ENCODE peak calls at places on chromosome 22, in nine cellular contexts. A, Y, X, G, V, M, I, N and U are unnamed samples.

GRCh38 chr22:46465348-46465725 is 72.1 kb downstream of the CELSR1 start:
- DNase-seq in A (no peak), Y (no peak), X (no peak), G (no peak), V (no peak), M (no peak), I (no peak), N (no peak), U (no peak)

GRCh38 chr22:39489094-39490068 is 12.7 kb upstream of the MIEF1 start:
- DNase-seq in A (no peak), Y (no peak), X (no peak), G (no peak), V (no peak), M (no peak), I (no peak), N (no peak), U (no peak)

GRCh38 chr22:37303821-37304274 is 21.5 kb downstream of the CYTH4 start:
- DNase-seq in A (peak; percentile 88), Y (no peak), X (no peak), G (no peak), V (peak; percentile 86), M (no peak), I (peak; percentile 95), N (peak; percentile 77), U (peak; percentile 73)

GRCh38 chr22:30649430-30650007 is 13.9 kb downstream of the SLC35E4 start:
- DNase-seq in A (peak; percentile 73), Y (peak; percentile 79), X (no peak), G (no peak), V (peak; percentile 63), M (no peak), I (peak; percentile 65), N (peak; percentile 80), U (peak; percentile 76)

GRCh38 chr22:37502342-37503182 is 16.4 kb upstream of the MFNG start:
- DNase-seq in A (no peak), Y (peak; percentile 93), X (no peak), G (no peak), V (no peak), M (no peak), I (no peak), N (no peak), U (peak; percentile 91)

GRCh38 chr22:37223965-37224551 is 11.8 kb upstream of the SSTR3 start:
- DNase-seq in A (no peak), Y (no peak), X (no peak), G (no peak), V (no peak), M (no peak), I (no peak), N (no peak), U (no peak)

GRCh38 chr22:41596776-41597634 is 7.4 kb upstream of the PMM1 start:
- DNase-seq in A (peak; percentile 47), Y (peak; percentile 70), X (no peak), G (no peak), V (peak; percentile 18), M (peak; percentile 69), I (peak; percentile 70), N (peak; percentile 58), U (peak; percentile 69)

GRCh38 chr22:31272522-31273446 is 19.5 kb downstream of the PIK3IP1 start:
- DNase-seq in A (peak; percentile 50), Y (peak; percentile 56), X (no peak), G (no peak), V (peak; percentile 54), M (peak; percentile 89), I (peak; percentile 75), N (peak; percentile 76), U (peak; percentile 83)

GRCh38 chr22:47411006-47411405 is 648.6 kb downstream of the TBC1D22A start:
- DNase-seq in A (no peak), Y (no peak), X (no peak), G (no peak), V (no peak), M (no peak), I (no peak), N (no peak), U (no peak)

GRCh38 chr22:37218771-37219411 is 6.6 kb upstream of the SSTR3 start:
- DNase-seq in A (no peak), Y (peak; percentile 52), X (peak; percentile 64), G (no peak), V (no peak), M (no peak), I (no peak), N (no peak), U (no peak)

GRCh38 chr22:23938328-23939016 is 22.5 kb downstream of the GSTT2B start:
- DNase-seq in A (no peak), Y (no peak), X (no peak), G (no peak), V (no peak), M (peak; percentile 18), I (no peak), N (no peak), U (no peak)

GRCh38 chr22:30305519-30305905 is 16.2 kb upstream of the CASTOR1 start:
- DNase-seq in A (no peak), Y (peak; percentile 76), X (peak; percentile 42), G (no peak), V (no peak), M (no peak), I (peak; percentile 30), N (peak; percentile 45), U (no peak)

GRCh38 chr22:44894782-44895181 is 115.0 kb downstream of the PHF21B start:
- DNase-seq in A (no peak), Y (no peak), X (no peak), G (no peak), V (no peak), M (no peak), I (no peak), N (no peak), U (no peak)

GRCh38 chr22:23251445-23252093 is 71.3 kb downstream of the BCR start:
- DNase-seq in A (no peak), Y (peak; percentile 43), X (no peak), G (no peak), V (peak; percentile 10), M (no peak), I (peak; percentile 8), N (peak; percentile 41), U (peak; percentile 70)

GRCh38 chr22:36331912-36332622 is 55.7 kb downstream of the MYH9 start:
- DNase-seq in A (peak; percentile 46), Y (peak; percentile 76), X (peak; percentile 58), G (no peak), V (no peak), M (no peak), I (peak; percentile 59), N (peak; percentile 57), U (peak; percentile 47)

GRCh38 chr22:32106930-32107329 is 52.2 kb downstream of the C22orf42 start:
- DNase-seq in A (no peak), Y (no peak), X (no peak), G (no peak), V (no peak), M (peak; percentile 69), I (no peak), N (peak; percentile 8), U (peak; percentile 38)

GRCh38 chr22:41508770-41509170 is 35.5 kb downstream of the POLR3H start:
- DNase-seq in A (no peak), Y (no peak), X (no peak), G (no peak), V (no peak), M (no peak), I (no peak), N (no peak), U (no peak)

GRCh38 chr22:37184816-37185541 is 3.1 kb downstream of the C1QTNF6 start:
- DNase-seq in A (no peak), Y (no peak), X (no peak), G (no peak), V (no peak), M (no peak), I (no peak), N (no peak), U (no peak)

GRCh38 chr22:32836286-32836859 is 34.9 kb downstream of the TIMP3 start:
- DNase-seq in A (no peak), Y (no peak), X (no peak), G (no peak), V (no peak), M (peak; percentile 45), I (no peak), N (peak; percentile 34), U (peak; percentile 42)

GRCh38 chr22:30640361-30640760 is 4.8 kb downstream of the SLC35E4 start:
- DNase-seq in A (no peak), Y (no peak), X (no peak), G (no peak), V (no peak), M (no peak), I (no peak), N (no peak), U (no peak)

GRCh38 chr22:36863281-36863680 is 2.5 kb downstream of the NCF4 start:
- DNase-seq in A (no peak), Y (no peak), X (no peak), G (no peak), V (no peak), M (no peak), I (no peak), N (no peak), U (no peak)

GRCh38 chr22:37121887-37122591 is 12.5 kb upstream of the TMPRSS6 start:
- DNase-seq in A (no peak), Y (peak; percentile 53), X (peak; percentile 87), G (no peak), V (peak; percentile 20), M (no peak), I (peak; percentile 50), N (peak; percentile 9), U (peak; percentile 39)

GRCh38 chr22:36493690-36494110 is 12.3 kb upstream of the TXN2 start:
- DNase-seq in A (no peak), Y (peak; percentile 61), X (no peak), G (no peak), V (no peak), M (no peak), I (no peak), N (no peak), U (no peak)

GRCh38 chr22:44192098-44192810 is 11.5 kb downstream of the PARVG start:
- DNase-seq in A (no peak), Y (no peak), X (no peak), G (no peak), V (no peak), M (peak; percentile 50), I (no peak), N (no peak), U (no peak)

GRCh38 chr22:32951081-32951806 is 106.9 kb downstream of the SYN3 start:
- DNase-seq in A (no peak), Y (no peak), X (no peak), G (no peak), V (no peak), M (peak; percentile 43), I (peak; percentile 62), N (no peak), U (no peak)

GRCh38 chr22:35154937-35155387 is 89.0 kb downstream of the ISX start:
- DNase-seq in A (peak; percentile 39), Y (peak; percentile 53), X (no peak), G (peak; percentile 38), V (peak; percentile 20), M (peak; percentile 85), I (peak; percentile 50), N (peak; percentile 46), U (peak; percentile 86)

GRCh38 chr22:32918741-32919140 is 117.2 kb downstream of the TIMP3 start:
- DNase-seq in A (no peak), Y (no peak), X (no peak), G (no peak), V (no peak), M (no peak), I (no peak), N (no peak), U (no peak)

GRCh38 chr22:46568102-46568809 is 30.8 kb upstream of the CELSR1 start:
- DNase-seq in A (no peak), Y (no peak), X (no peak), G (no peak), V (no peak), M (peak; percentile 10), I (no peak), N (no peak), U (no peak)